ENCODE peak calls at places on chromosome 20, in six cellular contexts. C is cardiac fibroblast, B is heart right ventricle, T is fibroblast of mammary gland, S is heart left ventricle, Y is mammary epithelial cell. M is an unnamed sample.

GRCh38 chr20:9110916-9111432 is 42.1 kb downstream of the PLCB4 start:
- DNase-seq in S (no peak), B (no peak), Y (no peak), C (no peak), T (peak; percentile 24), M (no peak)

GRCh38 chr20:47216819-47217410 is 139.6 kb downstream of the ZMYND8 start:
- DNase-seq in Y (no peak), B (no peak), S (no peak), T (no peak), C (no peak), M (no peak)

GRCh38 chr20:39398656-39399055 is 436.5 kb downstream of the DHX35 start:
- DNase-seq in B (no peak), Y (no peak), C (no peak), S (no peak), T (no peak), M (no peak)

GRCh38 chr20:62208805-62209755 is 11.0 kb downstream of the HRH3 start:
- DNase-seq in B (peak; percentile 9), S (no peak), C (peak; percentile 12), T (peak; percentile 5), Y (peak; percentile 60), M (no peak)

GRCh38 chr20:8709627-8710026 is 359.3 kb upstream of the PLCB4 start:
- DNase-seq in Y (no peak), B (no peak), S (no peak), T (peak; percentile 13), C (peak; percentile 32), M (no peak)

GRCh38 chr20:21583486-21584168 is 69.8 kb upstream of the NKX2-2 start:
- DNase-seq in B (no peak), S (no peak), T (no peak), C (no peak), Y (no peak), M (no peak)

GRCh38 chr20:62353289-62354030 is 13.7 kb downstream of the LAMA5 start:
- DNase-seq in S (no peak), B (peak; percentile 18), Y (no peak), C (no peak), T (no peak), M (no peak)

GRCh38 chr20:54645445-54646155 is 170.2 kb downstream of the DOK5 start:
- DNase-seq in Y (no peak), S (no peak), T (no peak), B (no peak), C (no peak), M (no peak)

GRCh38 chr20:52482049-52482448 is 290.5 kb upstream of the ZFP64 start:
- DNase-seq in B (no peak), C (no peak), Y (no peak), S (no peak), T (no peak), M (no peak)

DNA sequence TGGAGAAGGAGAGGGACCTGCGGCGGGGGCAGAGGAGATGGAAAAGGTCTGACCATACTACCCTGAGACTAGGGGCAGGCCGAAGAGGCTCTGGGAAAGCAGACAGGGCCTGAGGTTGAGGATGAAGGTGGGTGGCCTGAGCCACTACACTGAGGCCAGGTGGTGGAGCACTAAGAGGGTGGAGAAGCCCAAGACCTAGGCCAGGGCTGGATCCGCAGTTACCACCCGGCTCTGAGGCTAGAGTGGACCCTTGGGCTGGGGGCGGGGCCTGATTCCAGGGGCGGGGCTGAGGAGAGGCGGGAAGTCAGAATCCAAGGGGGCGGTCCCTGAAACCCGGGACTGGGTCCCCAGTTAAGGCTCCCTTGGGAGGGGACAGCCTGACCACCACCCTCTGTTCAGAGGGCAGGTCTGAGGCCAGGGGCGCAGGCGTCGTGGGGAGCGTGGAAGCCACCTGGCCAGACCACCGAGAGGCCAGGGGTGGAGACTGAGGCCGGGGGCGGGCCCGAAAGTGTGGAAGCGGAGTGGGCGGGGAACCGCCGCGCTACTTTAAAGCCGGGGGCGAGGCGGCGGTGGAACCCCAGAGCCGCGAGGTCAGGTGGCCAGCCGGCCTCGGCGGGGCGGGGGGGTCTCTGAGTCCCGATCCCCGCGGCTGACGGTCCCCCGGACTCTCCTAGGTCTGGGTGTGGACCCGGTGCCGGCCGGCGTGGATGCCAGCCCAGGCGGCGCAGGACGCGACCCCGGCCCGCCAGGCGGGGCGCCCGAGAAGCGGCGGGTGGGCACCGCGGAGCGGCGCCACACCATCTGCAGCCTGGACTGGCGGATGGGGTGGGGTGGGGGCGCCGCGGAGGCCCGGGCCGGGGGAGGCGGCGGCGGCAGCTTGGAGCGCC is 8.3 kb downstream of the CCM2L start:
- DNase-seq in T (no peak), S (peak; percentile 70), B (peak; percentile 64), Y (peak; percentile 19), C (no peak), M (peak; percentile 35)
- TF ChIP-seq CTCF in T (no peak), S (no peak), B (no peak), Y (no peak), C (no peak), M (no peak)

DNA sequence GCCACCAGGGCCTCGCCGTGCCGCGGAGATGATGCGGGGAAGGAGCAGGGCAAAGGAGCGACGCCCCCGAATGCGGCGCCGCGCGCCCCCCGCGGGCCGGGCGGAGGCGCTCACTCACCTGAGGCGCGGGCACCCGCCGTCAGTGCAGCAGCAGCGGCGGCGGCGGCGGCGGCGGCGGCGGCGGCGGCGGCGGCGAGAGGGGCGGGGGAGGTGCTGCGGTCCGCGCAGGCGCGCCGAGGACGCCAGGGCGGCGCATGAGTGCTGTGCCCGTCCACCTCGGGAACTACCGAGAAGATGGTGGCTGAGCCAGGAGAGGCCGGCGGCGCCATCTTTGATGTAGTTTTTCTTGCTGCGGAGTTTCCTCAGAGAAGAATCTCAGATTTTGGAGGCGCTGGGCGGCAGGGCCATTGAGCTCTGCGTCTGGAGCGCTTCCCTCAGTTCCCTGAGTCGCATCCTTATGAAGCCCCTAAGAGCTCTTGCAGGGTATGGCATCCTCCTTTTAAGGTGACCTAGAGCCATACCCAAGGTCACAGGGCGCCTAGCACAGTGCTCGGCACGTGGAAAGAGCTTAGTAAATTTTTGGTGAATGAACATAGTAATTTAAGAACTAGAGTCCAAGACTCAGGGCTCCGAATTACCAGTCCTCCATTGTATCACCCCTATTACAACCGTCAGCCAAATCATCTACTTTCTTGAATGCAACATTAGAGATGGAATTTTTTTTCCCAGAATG is at the start of gene NDRG3:
- DNase-seq in T (peak; percentile 88), S (peak; percentile 94), C (peak; percentile 95), B (peak; percentile 93), Y (peak; percentile 86), M (peak; percentile 95)
- TF ChIP-seq CTCF in T (no peak), S (no peak), C (no peak), B (peak; percentile 17), Y (no peak), M (no peak)

GRCh38 chr20:37095609-37096414 is at the start of gene RBL1:
- DNase-seq in Y (peak; percentile 85), C (peak; percentile 85), S (peak; percentile 86), T (peak; percentile 82), B (peak; percentile 82), M (peak; percentile 78)
- TF ChIP-seq CTCF in Y (peak; percentile 35), C (peak; percentile 44), S (peak; percentile 41), T (peak; percentile 40), B (no peak), M (peak; percentile 41)

DNA sequence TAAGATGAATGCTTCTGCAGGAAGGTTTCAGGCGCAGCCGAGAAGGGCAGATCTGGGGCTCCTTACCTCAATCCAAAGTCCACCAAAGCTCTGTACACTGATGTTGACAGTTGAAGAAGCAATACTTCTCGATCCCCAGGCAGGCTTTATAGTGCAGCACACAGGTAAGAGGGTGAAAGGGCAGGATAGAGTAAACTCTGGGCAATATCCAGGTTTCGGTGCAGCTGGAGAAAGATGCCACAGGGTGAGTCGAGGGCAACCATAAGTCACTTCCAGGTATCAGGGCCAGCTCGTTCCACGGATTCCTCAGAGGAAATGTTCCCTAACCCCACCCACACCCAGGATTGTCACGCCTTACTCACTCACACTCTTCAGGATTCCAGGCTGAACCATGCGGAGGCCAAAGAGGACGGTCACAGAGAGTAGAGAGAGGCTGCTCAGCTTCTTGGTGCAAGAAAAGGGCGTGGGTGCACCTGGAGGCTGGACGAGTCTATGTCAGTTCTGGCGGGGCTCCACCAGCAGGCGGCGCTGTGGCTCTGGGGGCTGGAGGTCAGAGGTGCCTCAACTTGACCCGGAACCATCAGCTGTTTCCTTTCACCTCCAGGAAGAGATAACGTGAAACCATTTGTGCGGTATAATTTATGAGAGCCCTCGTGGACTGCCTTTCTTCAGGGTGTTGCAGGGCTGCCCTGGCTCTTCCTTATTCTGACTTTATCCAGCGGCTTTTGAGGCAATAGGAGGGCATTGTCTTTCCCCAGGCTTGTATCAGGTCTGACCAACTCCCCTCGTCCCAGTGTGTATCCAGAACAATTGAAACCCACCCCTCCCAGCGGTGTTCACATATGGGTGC is 14.4 kb upstream of the WFDC12 start:
- DNase-seq in S (peak; percentile 33), C (peak; percentile 16), B (peak; percentile 36), Y (peak; percentile 56), T (peak; percentile 21), M (no peak)
- TF ChIP-seq CTCF in S (peak; percentile 28), C (peak; percentile 80), B (no peak), Y (peak; percentile 91), T (peak; percentile 70), M (no peak)

GRCh38 chr20:17403496-17403895 is 127.7 kb downstream of the BFSP1 start:
- DNase-seq in S (no peak), B (no peak), Y (no peak), C (no peak), T (no peak), M (no peak)
- TF ChIP-seq CTCF in S (no peak), B (no peak), Y (no peak), C (no peak), T (no peak), M (no peak)

GRCh38 chr20:50642288-50642803 is 49.0 kb downstream of the RIPOR3 start:
- DNase-seq in C (peak; percentile 53), Y (no peak), B (no peak), T (no peak), S (no peak), M (no peak)

GRCh38 chr20:50648651-50649050 is 42.7 kb downstream of the RIPOR3 start:
- DNase-seq in B (no peak), Y (no peak), T (no peak), S (no peak), C (no peak), M (no peak)

GRCh38 chr20:50649587-50649986 is 41.8 kb downstream of the RIPOR3 start:
- DNase-seq in S (no peak), B (no peak), C (no peak), Y (no peak), T (no peak), M (no peak)

GRCh38 chr20:50645253-50646068 is 45.9 kb downstream of the RIPOR3 start:
- DNase-seq in C (peak; percentile 99), S (peak; percentile 57), B (peak; percentile 81), T (peak; percentile 97), Y (peak; percentile 95), M (peak; percentile 92)

GRCh38 chr20:50646483-50646996 is 44.8 kb downstream of the RIPOR3 start:
- DNase-seq in C (peak; percentile 90), T (peak; percentile 92), B (no peak), S (no peak), Y (no peak), M (no peak)
- TF ChIP-seq CTCF in C (peak; percentile 61), T (peak; percentile 49), B (no peak), S (no peak), Y (peak; percentile 26), M (no peak)

DNA sequence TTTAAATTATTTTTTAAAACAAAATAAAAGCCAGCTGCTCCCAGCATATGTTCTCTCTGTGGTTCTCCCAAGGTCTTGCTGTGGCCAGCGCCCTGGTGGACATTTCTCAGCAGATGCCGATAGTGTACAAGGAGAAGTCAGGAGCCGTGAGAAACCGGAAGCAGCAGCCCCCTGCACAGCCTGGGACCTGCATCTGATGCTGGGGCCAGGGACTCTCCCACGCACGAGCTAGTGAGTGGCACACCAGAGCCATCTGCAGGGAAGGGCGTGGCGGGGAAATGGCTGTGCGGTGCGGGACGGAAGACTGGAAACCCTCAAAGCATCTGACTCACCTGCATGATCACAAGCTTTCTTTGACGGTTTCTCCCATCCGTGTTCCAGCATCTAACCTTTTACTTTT is 16.5 kb downstream of the GFRA4 start:
- DNase-seq in B (no peak), T (no peak), Y (no peak), C (no peak), S (no peak), M (no peak)
- TF ChIP-seq CTCF in B (no peak), T (no peak), Y (no peak), C (no peak), S (no peak), M (no peak)

GRCh38 chr20:35297153-35297552 is 4.9 kb upstream of the FAM83C start:
- DNase-seq in Y (no peak), T (peak; percentile 42), B (no peak), C (peak; percentile 27), S (no peak), M (no peak)
- TF ChIP-seq CTCF in Y (no peak), T (no peak), B (no peak), C (no peak), S (no peak), M (no peak)

M was measured in uterus.